ENCODE peak calls at places on chromosomes 13 and 19, in six cellular contexts. One of them, this sample, is unnamed.

GRCh38 chr13:99724633-99725517 is 223.6 kb downstream of the TM9SF2 start:
- DNase-seq in Peyer's patch: no peak
- DNase-seq in testis: no peak
- DNase-seq in psoas muscle: no peak
- DNase-seq in hippocampal formation: no peak
- DNase-seq in activated CD8-positive, alpha-beta T cell treated with anti-CD3 and anti-CD28 coated beads for 36 hours: no peak
- DNase-seq in this sample: no peak

GRCh38 chr13:92321174-92321573 is 905.4 kb upstream of the GPC6 start:
- DNase-seq in Peyer's patch: no peak
- DNase-seq in testis: no peak
- DNase-seq in psoas muscle: no peak
- DNase-seq in hippocampal formation: no peak
- DNase-seq in activated CD8-positive, alpha-beta T cell treated with anti-CD3 and anti-CD28 coated beads for 36 hours: no peak
- DNase-seq in this sample: no peak

GRCh38 chr19:33530842-33531241 is 9.3 kb upstream of the PEPD start:
- DNase-seq in Peyer's patch: no peak
- DNase-seq in testis: no peak
- DNase-seq in psoas muscle: no peak
- DNase-seq in hippocampal formation: no peak
- DNase-seq in activated CD8-positive, alpha-beta T cell treated with anti-CD3 and anti-CD28 coated beads for 36 hours: no peak
- DNase-seq in this sample: no peak

GRCh38 chr13:80690208-80690607 is 349.3 kb upstream of the SPRY2 start:
- DNase-seq in Peyer's patch: no peak
- DNase-seq in testis: no peak
- DNase-seq in psoas muscle: no peak
- DNase-seq in hippocampal formation: no peak
- DNase-seq in activated CD8-positive, alpha-beta T cell treated with anti-CD3 and anti-CD28 coated beads for 36 hours: no peak
- DNase-seq in this sample: no peak

GRCh38 chr19:10510301-10510802 is 6.9 kb downstream of the S1PR5 start:
- DNase-seq in Peyer's patch: peak; percentile 68
- DNase-seq in testis: no peak
- DNase-seq in psoas muscle: no peak
- DNase-seq in hippocampal formation: no peak
- DNase-seq in activated CD8-positive, alpha-beta T cell treated with anti-CD3 and anti-CD28 coated beads for 36 hours: peak; percentile 77
- DNase-seq in this sample: no peak

GRCh38 chr13:77386880-77387606 is 60.1 kb upstream of the MYCBP2 start:
- DNase-seq in Peyer's patch: no peak
- DNase-seq in testis: no peak
- DNase-seq in psoas muscle: peak; percentile 53
- DNase-seq in hippocampal formation: no peak
- DNase-seq in activated CD8-positive, alpha-beta T cell treated with anti-CD3 and anti-CD28 coated beads for 36 hours: no peak
- DNase-seq in this sample: peak; percentile 68

GRCh38 chr19:55340784-55341147 is 1.1 kb downstream of the KMT5C start:
- DNase-seq in Peyer's patch: no peak
- DNase-seq in testis: no peak
- DNase-seq in psoas muscle: no peak
- DNase-seq in hippocampal formation: no peak
- DNase-seq in activated CD8-positive, alpha-beta T cell treated with anti-CD3 and anti-CD28 coated beads for 36 hours: peak; percentile 53
- DNase-seq in this sample: no peak

GRCh38 chr19:39263912-39264305 is 4.3 kb upstream of the IFNL2 start:
- DNase-seq in Peyer's patch: peak; percentile 41
- DNase-seq in testis: no peak
- DNase-seq in psoas muscle: no peak
- DNase-seq in hippocampal formation: no peak
- DNase-seq in activated CD8-positive, alpha-beta T cell treated with anti-CD3 and anti-CD28 coated beads for 36 hours: no peak
- DNase-seq in this sample: no peak

GRCh38 chr13:45512148-45512498 is 47.4 kb downstream of the COG3 start:
- DNase-seq in Peyer's patch: no peak
- DNase-seq in testis: no peak
- DNase-seq in psoas muscle: no peak
- DNase-seq in hippocampal formation: no peak
- DNase-seq in activated CD8-positive, alpha-beta T cell treated with anti-CD3 and anti-CD28 coated beads for 36 hours: no peak
- DNase-seq in this sample: no peak

GRCh38 chr19:2426661-2427322 is 594 bp downstream of the TIMM13 start:
- DNase-seq in Peyer's patch: peak; percentile 63
- DNase-seq in testis: peak; percentile 60
- DNase-seq in psoas muscle: peak; percentile 81
- DNase-seq in hippocampal formation: no peak
- DNase-seq in activated CD8-positive, alpha-beta T cell treated with anti-CD3 and anti-CD28 coated beads for 36 hours: peak; percentile 52
- DNase-seq in this sample: peak; percentile 33

GRCh38 chr13:101623469-101624209 is 171.2 kb downstream of the ITGBL1 start:
- DNase-seq in Peyer's patch: no peak
- DNase-seq in testis: no peak
- DNase-seq in psoas muscle: no peak
- DNase-seq in hippocampal formation: no peak
- DNase-seq in activated CD8-positive, alpha-beta T cell treated with anti-CD3 and anti-CD28 coated beads for 36 hours: no peak
- DNase-seq in this sample: no peak

GRCh38 chr19:44587863-44588752 is 25.3 kb upstream of the IGSF23 start:
- DNase-seq in Peyer's patch: no peak
- DNase-seq in testis: no peak
- DNase-seq in psoas muscle: no peak
- DNase-seq in hippocampal formation: no peak
- DNase-seq in activated CD8-positive, alpha-beta T cell treated with anti-CD3 and anti-CD28 coated beads for 36 hours: peak; percentile 70
- DNase-seq in this sample: peak; percentile 25